ENCODE peak calls at places on chromosome 22, in seven cellular contexts. One of them, this sample, is unnamed.

GRCh38 chr22:43535336-43535735 is 123.5 kb downstream of the MPPED1 start:
- DNase-seq in MG63: no peak
- DNase-seq in HCT116: no peak
- DNase-seq in endodermal cell: no peak
- DNase-seq in BJ: no peak
- DNase-seq in adipocyte: no peak
- DNase-seq in kidney epithelial cell: no peak
- DNase-seq in this sample: no peak

GRCh38 chr22:32723632-32724031 is 77.9 kb upstream of the TIMP3 start:
- DNase-seq in MG63: peak; percentile 90
- DNase-seq in BJ: peak; percentile 77
- DNase-seq in HCT116: no peak
- DNase-seq in kidney epithelial cell: peak; percentile 18
- DNase-seq in adipocyte: peak; percentile 95
- DNase-seq in endodermal cell: no peak
- DNase-seq in this sample: peak; percentile 52

GRCh38 chr22:25548866-25549464 is 15.5 kb upstream of the GRK3 start:
- DNase-seq in endodermal cell: no peak
- DNase-seq in kidney epithelial cell: no peak
- DNase-seq in MG63: no peak
- DNase-seq in BJ: no peak
- DNase-seq in HCT116: no peak
- DNase-seq in adipocyte: no peak
- DNase-seq in this sample: no peak

GRCh38 chr22:28989035-28989464 is 72.6 kb downstream of the C22orf31 start:
- DNase-seq in kidney epithelial cell: peak; percentile 61
- DNase-seq in MG63: peak; percentile 46
- DNase-seq in adipocyte: no peak
- DNase-seq in HCT116: no peak
- DNase-seq in endodermal cell: peak; percentile 80
- DNase-seq in BJ: no peak
- DNase-seq in this sample: no peak

GRCh38 chr22:22761963-22762772 is 117.8 kb downstream of the GGTLC2 start:
- DNase-seq in HCT116: no peak
- DNase-seq in adipocyte: no peak
- DNase-seq in BJ: no peak
- DNase-seq in endodermal cell: no peak
- DNase-seq in MG63: no peak
- DNase-seq in kidney epithelial cell: no peak
- DNase-seq in this sample: no peak

GRCh38 chr22:33272180-33272579 is 214.0 kb upstream of the SYN3 start:
- DNase-seq in endodermal cell: no peak
- DNase-seq in BJ: no peak
- DNase-seq in HCT116: no peak
- DNase-seq in kidney epithelial cell: no peak
- DNase-seq in adipocyte: no peak
- DNase-seq in MG63: no peak
- DNase-seq in this sample: no peak

GRCh38 chr22:26890870-26891269 is 233.5 kb downstream of the MIAT start:
- DNase-seq in BJ: no peak
- DNase-seq in kidney epithelial cell: no peak
- DNase-seq in adipocyte: no peak
- DNase-seq in MG63: no peak
- DNase-seq in endodermal cell: peak; percentile 69
- DNase-seq in HCT116: peak; percentile 0
- DNase-seq in this sample: no peak

GRCh38 chr22:45997077-45997774 is 20.3 kb upstream of the WNT7B start:
- DNase-seq in endodermal cell: no peak
- DNase-seq in MG63: peak; percentile 97
- DNase-seq in BJ: peak; percentile 94
- DNase-seq in kidney epithelial cell: peak; percentile 72
- DNase-seq in adipocyte: peak; percentile 84
- DNase-seq in HCT116: no peak
- DNase-seq in this sample: peak; percentile 95

GRCh38 chr22:23306438-23306921 is 126.2 kb downstream of the BCR start:
- DNase-seq in kidney epithelial cell: no peak
- DNase-seq in adipocyte: peak; percentile 39
- DNase-seq in endodermal cell: no peak
- DNase-seq in BJ: no peak
- DNase-seq in MG63: no peak
- DNase-seq in HCT116: no peak
- DNase-seq in this sample: peak; percentile 45

GRCh38 chr22:20105456-20106204 is 10.3 kb upstream of the RANBP1 start:
- DNase-seq in adipocyte: no peak
- DNase-seq in kidney epithelial cell: no peak
- DNase-seq in endodermal cell: no peak
- DNase-seq in MG63: no peak
- DNase-seq in HCT116: no peak
- DNase-seq in BJ: no peak
- DNase-seq in this sample: no peak

GRCh38 chr22:25966448-25966913 is 202.8 kb upstream of the SEZ6L start:
- DNase-seq in endodermal cell: peak; percentile 71
- DNase-seq in HCT116: no peak
- DNase-seq in kidney epithelial cell: no peak
- DNase-seq in adipocyte: no peak
- DNase-seq in BJ: no peak
- DNase-seq in MG63: no peak
- DNase-seq in this sample: no peak

GRCh38 chr22:20239063-20239950 is 28.8 kb downstream of the RTN4R start:
- DNase-seq in kidney epithelial cell: no peak
- DNase-seq in MG63: no peak
- DNase-seq in BJ: no peak
- DNase-seq in adipocyte: peak; percentile 18
- DNase-seq in endodermal cell: peak; percentile 67
- DNase-seq in HCT116: no peak
- DNase-seq in this sample: no peak

GRCh38 chr22:21929253-21929652 is 23.4 kb downstream of the PPM1F start:
- DNase-seq in endodermal cell: peak; percentile 45
- DNase-seq in adipocyte: no peak
- DNase-seq in BJ: no peak
- DNase-seq in MG63: no peak
- DNase-seq in HCT116: no peak
- DNase-seq in kidney epithelial cell: no peak
- DNase-seq in this sample: no peak

GRCh38 chr22:18091478-18091877 is 13.7 kb downstream of the PEX26 start:
- DNase-seq in endodermal cell: no peak
- DNase-seq in kidney epithelial cell: no peak
- DNase-seq in MG63: no peak
- DNase-seq in adipocyte: no peak
- DNase-seq in BJ: no peak
- DNase-seq in HCT116: no peak
- DNase-seq in this sample: no peak

GRCh38 chr22:28297504-28297903 is 378.4 kb upstream of the PITPNB start:
- DNase-seq in BJ: no peak
- DNase-seq in MG63: no peak
- DNase-seq in kidney epithelial cell: no peak
- DNase-seq in HCT116: no peak
- DNase-seq in adipocyte: no peak
- DNase-seq in endodermal cell: no peak
- DNase-seq in this sample: no peak

GRCh38 chr22:27933186-27933983 is 14.3 kb upstream of the PITPNB start:
- DNase-seq in BJ: no peak
- DNase-seq in kidney epithelial cell: no peak
- DNase-seq in HCT116: no peak
- DNase-seq in adipocyte: no peak
- DNase-seq in endodermal cell: no peak
- DNase-seq in MG63: no peak
- DNase-seq in this sample: no peak

GRCh38 chr22:24051568-24051967 is 40.5 kb downstream of the CABIN1 start:
- DNase-seq in HCT116: no peak
- DNase-seq in endodermal cell: no peak
- DNase-seq in BJ: no peak
- DNase-seq in adipocyte: peak; percentile 38
- DNase-seq in kidney epithelial cell: no peak
- DNase-seq in MG63: no peak
- DNase-seq in this sample: no peak

GRCh38 chr22:30228509-30229359 is 17.8 kb downstream of the LIF start:
- DNase-seq in HCT116: no peak
- DNase-seq in adipocyte: peak; percentile 49
- DNase-seq in kidney epithelial cell: peak; percentile 81
- DNase-seq in BJ: peak; percentile 59
- DNase-seq in endodermal cell: no peak
- DNase-seq in MG63: peak; percentile 77
- DNase-seq in this sample: no peak

GRCh38 chr22:28714043-28714442 is 27.6 kb downstream of the CHEK2 start:
- DNase-seq in BJ: no peak
- DNase-seq in endodermal cell: no peak
- DNase-seq in HCT116: no peak
- DNase-seq in kidney epithelial cell: no peak
- DNase-seq in MG63: no peak
- DNase-seq in adipocyte: no peak
- DNase-seq in this sample: no peak

DNA sequence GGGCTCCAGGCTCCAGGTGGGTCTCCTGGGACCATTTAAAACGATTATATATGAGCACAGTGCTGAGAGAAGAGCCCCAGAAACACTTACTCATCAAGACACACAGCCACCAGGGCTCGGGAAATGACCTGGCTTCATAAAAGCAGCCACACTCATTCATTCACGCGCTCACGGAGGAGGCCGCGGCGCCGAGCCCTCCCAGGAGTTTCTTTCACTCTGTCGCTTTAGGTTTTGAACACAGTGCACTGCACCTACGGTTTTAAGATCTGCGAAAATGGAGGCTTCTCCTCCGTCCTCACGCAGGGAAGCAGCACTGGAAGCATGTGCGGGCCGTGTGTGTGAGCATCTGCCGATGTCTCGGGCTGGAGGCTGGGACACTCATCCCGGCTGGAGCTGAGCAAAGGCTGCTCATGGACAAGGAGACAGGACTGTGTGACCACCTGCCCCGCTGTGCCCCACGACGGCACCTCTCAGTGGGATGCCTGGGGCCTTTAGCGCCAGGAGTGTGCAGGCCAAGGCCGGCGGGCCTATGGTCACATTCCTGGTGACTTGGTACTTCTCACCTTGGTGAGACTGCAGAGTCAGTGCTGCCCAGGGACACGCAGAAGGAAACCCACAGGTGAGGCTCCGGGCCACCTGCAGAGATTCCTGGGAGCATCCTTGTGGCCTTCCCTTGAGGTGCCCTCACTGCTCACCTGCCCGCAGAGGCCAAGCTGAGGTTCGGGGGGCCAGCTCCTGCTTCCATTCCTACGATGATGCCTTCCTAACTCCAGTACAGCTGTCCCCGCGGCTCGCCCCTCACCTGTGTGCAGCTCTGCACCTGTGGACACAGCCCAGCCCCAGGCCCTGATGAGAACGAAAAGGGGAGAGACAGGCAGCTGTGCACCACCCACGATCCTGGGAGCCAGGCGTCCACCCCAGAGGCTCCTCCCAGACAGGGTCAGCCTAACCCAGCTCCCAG is 872.0 kb downstream of the BRD1 start:
- DNase-seq in adipocyte: no peak
- DNase-seq in kidney epithelial cell: no peak
- DNase-seq in HCT116: no peak
- DNase-seq in BJ: no peak
- DNase-seq in endodermal cell: peak; percentile 38
- DNase-seq in MG63: no peak
- DNase-seq in this sample: no peak
- H3K36me3 ChIP-seq in adipocyte: no peaks in the 10 kb centered on the region
- H3K36me3 ChIP-seq in kidney epithelial cell: no peaks in the 10 kb centered on the region
- H3K36me3 ChIP-seq in HCT116: no peaks in the 10 kb centered on the region
- H3K36me3 ChIP-seq in BJ: no peaks in the 10 kb centered on the region
- H3K36me3 ChIP-seq in endodermal cell: no peaks in the 10 kb centered on the region
- H3K36me3 ChIP-seq in MG63: no peaks in the 10 kb centered on the region
- H3K36me3 ChIP-seq in this sample: no peaks in the 10 kb centered on the region

GRCh38 chr22:35328472-35328885 is 28.8 kb downstream of the TOM1 start:
- DNase-seq in MG63: no peak
- DNase-seq in HCT116: no peak
- DNase-seq in kidney epithelial cell: no peak
- DNase-seq in BJ: no peak
- DNase-seq in adipocyte: no peak
- DNase-seq in endodermal cell: no peak
- DNase-seq in this sample: no peak
- H3K36me3 ChIP-seq in MG63: peaks cover 10% of the 10 kb centered on the region
- H3K36me3 ChIP-seq in HCT116: peaks cover 2% of the 10 kb centered on the region
- H3K36me3 ChIP-seq in kidney epithelial cell: peaks cover 7% of the 10 kb centered on the region
- H3K36me3 ChIP-seq in BJ: peaks cover 33% of the 10 kb centered on the region
- H3K36me3 ChIP-seq in adipocyte: peaks cover 90% of the 10 kb centered on the region
- H3K36me3 ChIP-seq in endodermal cell: peaks cover 41% of the 10 kb centered on the region
- H3K36me3 ChIP-seq in this sample: peaks cover 36% of the 10 kb centered on the region

DNA sequence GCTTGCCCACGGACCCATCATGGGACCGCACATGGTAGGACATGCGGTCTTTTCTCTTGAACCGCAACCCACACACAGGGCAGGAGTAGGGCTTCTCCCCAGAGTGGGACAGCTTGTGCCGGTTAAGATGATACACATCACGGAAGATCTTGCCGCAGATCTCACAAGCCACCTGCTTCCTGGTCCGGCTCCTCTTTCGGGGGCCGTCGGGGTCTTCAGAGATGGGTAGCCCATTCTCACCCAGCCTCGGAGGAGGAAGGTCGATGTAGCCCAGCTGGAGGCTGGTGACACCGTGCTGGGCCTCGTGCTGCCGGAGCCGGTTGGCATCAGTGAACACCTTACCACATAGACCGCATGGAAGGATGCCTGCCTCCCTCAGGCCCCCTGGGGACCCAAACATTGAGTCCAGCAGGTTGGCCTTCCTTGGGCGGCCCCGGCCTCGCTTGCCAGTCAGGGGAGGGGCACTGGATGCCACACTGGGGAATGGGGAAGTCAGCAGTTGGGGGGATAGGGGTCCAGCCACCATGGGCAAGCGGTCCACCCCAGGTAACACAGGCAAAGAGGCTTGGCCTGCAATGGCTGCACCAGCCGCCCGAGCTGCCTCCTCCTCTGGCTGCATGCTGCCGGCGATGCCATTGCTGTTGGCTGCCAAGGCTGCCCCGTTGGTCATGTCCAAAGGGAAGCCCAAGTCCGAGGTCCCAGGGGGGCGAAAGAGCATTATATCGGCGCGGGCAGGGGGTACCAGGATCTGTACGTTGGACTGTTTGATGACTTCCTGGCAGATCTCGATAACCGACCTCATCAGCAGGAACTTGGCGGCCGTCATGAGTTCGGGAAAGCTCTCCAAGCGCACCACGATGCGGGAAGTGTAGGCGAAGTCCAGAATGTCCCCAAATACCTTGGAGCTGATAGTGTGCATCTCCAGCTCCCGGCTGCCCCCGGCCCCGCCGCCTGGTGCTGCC is 1.5 kb downstream of the PATZ1 start:
- DNase-seq in kidney epithelial cell: no peak
- DNase-seq in BJ: no peak
- DNase-seq in HCT116: no peak
- DNase-seq in adipocyte: peak; percentile 47
- DNase-seq in MG63: no peak
- DNase-seq in endodermal cell: no peak
- DNase-seq in this sample: no peak
- H3K36me3 ChIP-seq in kidney epithelial cell: peaks cover 2% of the 10 kb centered on the region
- H3K36me3 ChIP-seq in BJ: peaks cover 5% of the 10 kb centered on the region
- H3K36me3 ChIP-seq in HCT116: peaks cover 2% of the 10 kb centered on the region
- H3K36me3 ChIP-seq in adipocyte: peaks cover 22% of the 10 kb centered on the region
- H3K36me3 ChIP-seq in MG63: peaks cover 45% of the 10 kb centered on the region
- H3K36me3 ChIP-seq in endodermal cell: peaks cover 51% of the 10 kb centered on the region
- H3K36me3 ChIP-seq in this sample: peaks cover 55% of the 10 kb centered on the region

GRCh38 chr22:40585205-40585778 is 51.2 kb downstream of the MRTFA start:
- DNase-seq in kidney epithelial cell: no peak
- DNase-seq in endodermal cell: no peak
- DNase-seq in HCT116: no peak
- DNase-seq in BJ: no peak
- DNase-seq in MG63: no peak
- DNase-seq in adipocyte: no peak
- DNase-seq in this sample: no peak
- H3K36me3 ChIP-seq in kidney epithelial cell: no peaks in the 10 kb centered on the region
- H3K36me3 ChIP-seq in endodermal cell: peaks cover 30% of the 10 kb centered on the region
- H3K36me3 ChIP-seq in HCT116: no peaks in the 10 kb centered on the region
- H3K36me3 ChIP-seq in BJ: peaks cover 4% of the 10 kb centered on the region
- H3K36me3 ChIP-seq in MG63: peaks cover 39% of the 10 kb centered on the region
- H3K36me3 ChIP-seq in adipocyte: no peaks in the 10 kb centered on the region
- H3K36me3 ChIP-seq in this sample: peaks cover 33% of the 10 kb centered on the region

This sample was measured in SJSA1.